ENCODE peak calls at places on chromosomes 5 and 9, in four cellular contexts. K, U, W and D are unnamed samples.

GRCh38 chr5:59479084-59479483 is 414.4 kb downstream of the PDE4D start:
- DNase-seq in K (no peak), U (no peak), W (no peak), D (no peak)

GRCh38 chr9:89668216-89668867 is 63.5 kb downstream of the GADD45G start:
- DNase-seq in K (no peak), U (no peak), W (no peak), D (no peak)

GRCh38 chr9:101705135-101705661 is 33.2 kb downstream of the GRIN3A start:
- DNase-seq in K (no peak), U (no peak), W (no peak), D (no peak)

GRCh38 chr9:13845460-13845859 is 468.5 kb downstream of the NFIB start:
- DNase-seq in K (no peak), U (no peak), W (no peak), D (no peak)

GRCh38 chr5:127564002-127564769 is 46.7 kb downstream of the PRRC1 start:
- DNase-seq in K (peak; percentile 57), U (no peak), W (no peak), D (peak; percentile 72)

GRCh38 chr5:139850423-139851016 is 54.9 kb downstream of the PSD2 start:
- DNase-seq in K (no peak), U (no peak), W (no peak), D (no peak)

GRCh38 chr5:176529116-176529823 is 7.9 kb downstream of the RNF44 start:
- DNase-seq in K (no peak), U (no peak), W (no peak), D (no peak)

GRCh38 chr9:114409103-114409780 is 21.5 kb upstream of the AKNA start:
- DNase-seq in K (no peak), U (no peak), W (no peak), D (no peak)

GRCh38 chr5:109936996-109937395 is 247.3 kb downstream of the MAN2A1 start:
- DNase-seq in K (no peak), U (no peak), W (no peak), D (no peak)

GRCh38 chr5:167664222-167664804 is 627.1 kb upstream of the WWC1 start:
- DNase-seq in K (no peak), U (peak; percentile 15), W (no peak), D (no peak)

GRCh38 chr9:91084896-91085295 is 276.8 kb downstream of the AUH start:
- DNase-seq in K (no peak), U (no peak), W (no peak), D (no peak)

GRCh38 chr5:17860660-17861315 is 226.5 kb downstream of the TAF11L14 start:
- DNase-seq in K (no peak), U (no peak), W (no peak), D (no peak)

GRCh38 chr9:91261417-91261816 is 100.3 kb downstream of the AUH start:
- DNase-seq in K (no peak), U (no peak), W (no peak), D (no peak)

GRCh38 chr9:107488400-107489143 is 997 bp downstream of the KLF4 start:
- DNase-seq in K (no peak), U (no peak), W (no peak), D (no peak)

GRCh38 chr5:139282195-139282557 is 11.4 kb upstream of the MATR3 start:
- DNase-seq in K (no peak), U (no peak), W (no peak), D (no peak)

GRCh38 chr9:115018547-115019435 is 88.4 kb upstream of the TNFSF8 start:
- DNase-seq in K (no peak), U (no peak), W (no peak), D (no peak)

GRCh38 chr5:74641778-74642542 is 1.4 kb upstream of the ENC1 start:
- DNase-seq in K (peak; percentile 62), U (no peak), W (no peak), D (no peak)

GRCh38 chr5:147407094-147407681 is 102.7 kb downstream of the DPYSL3 start:
- DNase-seq in K (no peak), U (no peak), W (no peak), D (no peak)

GRCh38 chr9:16720386-16720785 is 150.1 kb downstream of the BNC2 start:
- DNase-seq in K (no peak), U (no peak), W (no peak), D (no peak)

GRCh38 chr9:110143969-110144545 is 63.9 kb downstream of the C9orf152 start:
- DNase-seq in K (no peak), U (no peak), W (no peak), D (no peak)

GRCh38 chr9:128049788-128050187 is 17.3 kb downstream of the NAIF1 start:
- DNase-seq in K (no peak), U (no peak), W (no peak), D (no peak)

GRCh38 chr9:133415107-133415506 is 2.7 kb downstream of the REXO4 start:
- DNase-seq in K (no peak), U (no peak), W (no peak), D (no peak)

GRCh38 chr5:145827275-145827674 is 7.9 kb downstream of the PRELID2 start:
- DNase-seq in K (no peak), U (no peak), W (no peak), D (peak; percentile 50)

GRCh38 chr5:94903719-94904118 is 285.2 kb downstream of the SLF1 start:
- DNase-seq in K (no peak), U (no peak), W (no peak), D (no peak)

GRCh38 chr5:119105971-119106370 is 35.1 kb downstream of the DMXL1 start:
- DNase-seq in K (no peak), U (no peak), W (no peak), D (peak; percentile 18)

GRCh38 chr9:19967567-19968459 is 179.0 kb upstream of the SLC24A2 start:
- DNase-seq in K (no peak), U (no peak), W (peak; percentile 33), D (no peak)

GRCh38 chr5:7869474-7870136 is 657 bp downstream of the MTRR start:
- DNase-seq in K (no peak), U (no peak), W (no peak), D (no peak)

GRCh38 chr9:79573697-79573976 is 1.9 kb downstream of the TLE4 start:
- DNase-seq in K (no peak), U (no peak), W (no peak), D (no peak)

GRCh38 chr9:71518045-71518888 is 250.0 kb downstream of the CEMIP2 start:
- DNase-seq in K (no peak), U (no peak), W (no peak), D (no peak)

GRCh38 chr5:67379761-67380160 is 183.2 kb upstream of the CD180 start:
- DNase-seq in K (no peak), U (no peak), W (no peak), D (no peak)

GRCh38 chr5:126826619-126827215 is 49.8 kb downstream of the LMNB1 start:
- DNase-seq in K (no peak), U (no peak), W (no peak), D (no peak)

DNA sequence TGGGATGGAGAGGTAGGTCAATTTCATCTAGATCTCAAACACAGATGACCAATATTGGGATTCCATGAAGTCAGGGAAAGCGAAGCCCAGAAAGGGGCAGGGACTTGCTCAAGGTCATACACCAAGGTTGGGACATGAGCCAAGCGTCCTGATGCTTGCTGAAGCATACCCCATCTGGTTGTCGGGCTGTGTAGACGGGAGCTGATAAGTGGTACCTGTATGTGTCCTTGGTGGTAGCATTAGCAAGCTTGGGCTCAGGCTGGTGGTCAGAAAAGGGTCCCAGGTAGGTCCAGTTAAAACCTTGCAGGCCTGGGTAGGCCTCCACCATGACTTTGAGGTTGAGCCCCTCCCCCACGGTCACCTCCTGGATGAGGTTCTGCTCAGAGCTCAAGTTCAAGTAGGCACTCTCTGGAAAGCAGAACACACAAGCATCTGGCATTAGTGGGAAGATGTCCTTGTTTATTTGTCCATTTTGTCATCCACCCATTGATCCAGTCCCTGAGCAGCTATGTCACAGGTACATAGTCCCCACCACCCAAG is 13.2 kb downstream of the CSF1R start:
- DNase-seq in K (no peak), U (no peak), W (no peak), D (no peak)
- TF ChIP-seq SRF in K (no peak), U (no peak), W (no peak), D (no peak)

DNA sequence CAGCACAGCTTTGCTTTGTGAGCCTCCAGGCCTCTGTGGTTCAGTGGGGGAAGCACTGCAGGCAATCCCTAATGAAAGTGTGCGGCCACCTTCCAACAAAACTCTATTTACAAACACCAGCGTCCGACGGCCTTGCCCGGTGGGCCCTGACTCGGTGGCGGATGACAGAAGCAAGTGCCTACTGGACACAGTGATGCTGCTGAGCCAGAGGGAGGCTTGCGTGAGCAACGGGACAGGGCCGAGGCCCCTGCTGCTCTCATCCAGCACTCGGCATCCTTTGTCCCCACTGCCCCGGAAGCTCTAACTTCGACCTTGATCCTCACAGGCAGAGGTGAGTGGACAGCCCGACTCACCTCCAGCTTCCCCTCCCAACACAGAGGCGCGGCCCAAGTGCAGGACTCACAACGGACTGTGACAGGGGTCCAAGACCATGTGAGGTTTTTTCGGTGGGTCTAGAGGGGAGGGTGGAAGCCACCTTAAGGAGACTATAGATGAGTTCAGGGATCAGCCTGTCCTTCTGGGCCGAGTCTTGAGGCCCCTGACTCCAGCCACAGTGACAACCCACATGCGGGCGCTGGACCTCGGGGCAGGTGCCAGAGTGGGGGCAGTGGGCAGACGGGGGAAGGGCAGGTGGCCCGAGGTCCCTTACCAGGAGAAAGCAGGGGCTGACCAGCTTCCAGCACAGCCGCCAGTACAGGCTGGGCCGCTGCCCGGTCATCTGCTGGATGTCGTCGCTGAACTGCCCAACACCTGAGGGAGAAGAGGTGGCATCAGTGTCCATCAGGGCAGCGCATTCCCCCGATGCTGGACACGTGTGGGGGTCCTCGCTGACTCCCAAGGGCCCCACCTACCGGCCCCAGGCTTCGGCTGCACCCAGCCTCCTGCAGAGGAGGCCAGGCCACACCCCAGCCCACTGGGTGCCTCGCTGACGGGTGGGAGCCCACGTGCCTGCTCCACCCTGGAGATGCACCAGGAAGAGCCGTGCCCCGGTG is 39.4 kb downstream of the SLC6A3 start:
- DNase-seq in K (no peak), U (no peak), W (no peak), D (no peak)
- TF ChIP-seq GABPA in K (no peak), U (no peak), W (no peak), D (no peak)

GRCh38 chr5:42429694-42430093 is 6.5 kb downstream of the GHR start:
- DNase-seq in K (no peak), U (no peak), W (no peak), D (no peak)
- TF ChIP-seq SRF in K (no peak), U (no peak), W (no peak), D (no peak)

GRCh38 chr5:4199036-4199435 is 603.4 kb downstream of the IRX1 start:
- DNase-seq in K (no peak), U (no peak), W (no peak), D (no peak)
- TF ChIP-seq GABPA in K (no peak), U (no peak), W (no peak), D (no peak)

DNA sequence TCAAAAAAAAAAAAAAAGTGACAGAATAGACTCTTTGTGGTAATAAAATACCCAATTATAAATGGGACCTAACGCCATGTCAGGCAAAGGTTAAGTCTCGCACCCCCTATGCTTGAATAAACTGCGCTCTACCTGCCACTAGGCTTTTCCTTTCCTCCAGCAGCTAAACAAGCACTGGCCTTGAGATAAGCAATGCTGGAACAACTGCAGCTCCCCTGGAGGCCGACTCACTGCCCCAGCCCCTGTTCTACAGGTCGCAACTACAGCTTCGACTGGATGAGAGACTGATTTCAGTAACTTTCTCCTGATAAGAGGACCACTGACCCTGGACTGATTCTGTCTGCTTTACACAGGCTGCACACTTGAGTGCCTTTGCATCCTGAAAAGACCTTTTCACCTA is 210.2 kb downstream of the HSPA4 start:
- DNase-seq in K (peak; percentile 27), U (no peak), W (no peak), D (no peak)
- TF ChIP-seq SRF in K (no peak), U (no peak), W (no peak), D (no peak)